ENCODE peak calls at places on chromosomes 6 and 20, in five cellular contexts. F is brain microvascular endothelial cell, X is coronary artery, Y is stomach, B is AG04449. W is an unnamed sample.

GRCh38 chr20:54680872-54681297 is 205.5 kb downstream of the DOK5 start:
- DNase-seq in F (peak), X (no peak), Y (no peak), B (no peak), W (no peak)

GRCh38 chr6:24125980-24126379 is at the start of gene NRSN1:
- DNase-seq in F (no peak), X (no peak), Y (no peak), B (no peak), W (no peak)

GRCh38 chr20:10469599-10469998 is 34.5 kb downstream of the SLX4IP start:
- DNase-seq in F (peak), X (peak), Y (no peak), B (peak), W (peak)

GRCh38 chr20:52075400-52075799 is 116.2 kb downstream of the ZFP64 start:
- DNase-seq in F (no peak), X (no peak), Y (no peak), B (no peak), W (no peak)

GRCh38 chr6:84052204-84052882 is 18.8 kb downstream of the MRAP2 start:
- DNase-seq in F (peak), X (peak), Y (no peak), B (no peak), W (no peak)

GRCh38 chr6:100322886-100323285 is 141.8 kb downstream of the SIM1 start:
- DNase-seq in F (no peak), X (no peak), Y (no peak), B (no peak), W (no peak)

GRCh38 chr20:38412877-38413577 is 22.1 kb downstream of the SNHG17 start:
- DNase-seq in F (no peak), X (peak), Y (no peak), B (no peak), W (no peak)

GRCh38 chr6:150297327-150298028 is 71.3 kb upstream of the IYD start:
- DNase-seq in F (peak), X (no peak), Y (no peak), B (no peak), W (no peak)

GRCh38 chr6:48764261-48764660 is 653.3 kb upstream of the PTCHD4 start:
- DNase-seq in F (no peak), X (no peak), Y (no peak), B (no peak), W (no peak)

GRCh38 chr6:101830501-101831031 is 437.1 kb downstream of the GRIK2 start:
- DNase-seq in F (peak), X (no peak), Y (no peak), B (peak), W (peak)

GRCh38 chr6:82955841-82956240 is 109.8 kb downstream of the UBE3D start:
- DNase-seq in F (peak), X (no peak), Y (no peak), B (peak), W (peak)

GRCh38 chr20:50292324-50293243 is 102.0 kb downstream of the CEBPB start:
- DNase-seq in F (peak), X (peak), Y (peak), B (no peak), W (peak)

GRCh38 chr20:43761396-43762340 is 34.9 kb upstream of the GTSF1L start:
- DNase-seq in F (no peak), X (no peak), Y (no peak), B (no peak), W (no peak)

GRCh38 chr20:38123021-38123587 is 42.0 kb downstream of the TGM2 start:
- DNase-seq in F (no peak), X (peak), Y (peak), B (no peak), W (no peak)

GRCh38 chr6:1631251-1631650 is 21.5 kb downstream of the FOXC1 start:
- DNase-seq in F (no peak), X (no peak), Y (no peak), B (no peak), W (no peak)

GRCh38 chr6:45420083-45420908 is 42.6 kb upstream of the SUPT3H start:
- DNase-seq in F (peak), X (no peak), Y (no peak), B (no peak), W (no peak)

GRCh38 chr20:35871311-35871771 is 83.0 kb downstream of the SCAND1 start:
- DNase-seq in F (peak), X (no peak), Y (peak), B (no peak), W (no peak)

GRCh38 chr6:37354526-37355384 is 972 bp downstream of the RNF8 start:
- DNase-seq in F (no peak), X (no peak), Y (peak), B (no peak), W (no peak)

GRCh38 chr6:149823013-149823412 is 41.1 kb downstream of the LRP11 start:
- DNase-seq in F (no peak), X (no peak), Y (no peak), B (no peak), W (no peak)

GRCh38 chr20:18237682-18238081 is 50.6 kb upstream of the ZNF133 start:
- DNase-seq in F (no peak), X (no peak), Y (no peak), B (no peak), W (no peak)

GRCh38 chr6:116397960-116398359 is 27.2 kb downstream of the DSE start:
- DNase-seq in F (no peak), X (no peak), Y (no peak), B (no peak), W (peak)

GRCh38 chr20:57282691-57283361 is 16.4 kb upstream of the BMP7 start:
- DNase-seq in F (no peak), X (no peak), Y (no peak), B (no peak), W (no peak)

GRCh38 chr6:168113226-168113625 is 34.2 kb upstream of the FRMD1 start:
- DNase-seq in F (no peak), X (no peak), Y (no peak), B (no peak), W (no peak)

GRCh38 chr6:143731789-143732188 is 54.0 kb downstream of the PHACTR2 start:
- DNase-seq in F (no peak), X (no peak), Y (no peak), B (no peak), W (no peak)

GRCh38 chr6:29943053-29943966 is 978 bp downstream of the HLA-A start:
- DNase-seq in F (no peak), X (no peak), Y (no peak), B (no peak), W (no peak)

GRCh38 chr6:27825025-27825823 is 87.0 kb downstream of the OR2B2 start:
- DNase-seq in F (no peak), X (no peak), Y (no peak), B (no peak), W (no peak)

GRCh38 chr6:10521104-10521808 is at the start of gene GCNT2:
- DNase-seq in F (peak), X (no peak), Y (peak), B (no peak), W (no peak)

GRCh38 chr6:164085086-164085485 is 670.6 kb downstream of the QKI start:
- DNase-seq in F (no peak), X (no peak), Y (no peak), B (no peak), W (no peak)
- H3K4me3 ChIP-seq in F (no peak), X (peak), Y (no peak), B (no peak), W (no peak)

DNA sequence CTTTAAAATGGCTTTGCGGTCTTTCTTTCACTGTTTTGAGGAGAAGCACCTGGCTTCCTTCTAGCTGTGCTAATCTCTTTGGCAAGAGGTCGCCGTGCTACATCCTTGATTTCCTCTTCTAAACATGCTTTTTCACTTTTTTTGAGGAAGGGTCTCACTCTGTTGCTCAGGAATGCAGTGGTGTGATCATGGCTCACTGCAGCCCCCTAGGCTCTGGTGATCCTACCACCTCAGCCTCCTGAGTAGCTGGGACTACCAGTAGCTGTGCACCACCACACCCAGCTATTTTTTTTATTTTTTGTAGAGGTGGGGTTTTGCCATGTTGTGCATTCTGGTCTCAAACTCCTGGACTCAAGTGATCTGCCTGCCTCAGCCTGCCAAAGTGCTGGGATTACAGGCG is 40.5 kb downstream of the RSPH3 start:
- DNase-seq in F (no peak), X (no peak), Y (no peak), B (no peak), W (no peak)
- TF ChIP-seq CTCF in F (no peak), X (no peak), Y (no peak), B (no peak), W (no peak)

GRCh38 chr20:63733579-63734081 is 2.8 kb upstream of the LIME1 start:
- DNase-seq in F (no peak), X (no peak), Y (no peak), B (no peak), W (no peak)

GRCh38 chr20:63734111-63734945 is 2.1 kb upstream of the LIME1 start:
- DNase-seq in F (no peak), X (no peak), Y (no peak), B (no peak), W (no peak)

GRCh38 chr20:63732118-63733095 is 4.1 kb upstream of the LIME1 start:
- DNase-seq in F (no peak), X (no peak), Y (no peak), B (no peak), W (no peak)

GRCh38 chr20:63733117-63733516 is 3.3 kb upstream of the LIME1 start:
- DNase-seq in F (no peak), X (no peak), Y (no peak), B (no peak), W (no peak)

GRCh38 chr20:63731410-63731809 is 5.1 kb upstream of the LIME1 start:
- DNase-seq in F (no peak), X (no peak), Y (no peak), B (no peak), W (no peak)
- H3K4me3 ChIP-seq in F (no peak), X (no peak), Y (no peak), B (no peak), W (no peak)

DNA sequence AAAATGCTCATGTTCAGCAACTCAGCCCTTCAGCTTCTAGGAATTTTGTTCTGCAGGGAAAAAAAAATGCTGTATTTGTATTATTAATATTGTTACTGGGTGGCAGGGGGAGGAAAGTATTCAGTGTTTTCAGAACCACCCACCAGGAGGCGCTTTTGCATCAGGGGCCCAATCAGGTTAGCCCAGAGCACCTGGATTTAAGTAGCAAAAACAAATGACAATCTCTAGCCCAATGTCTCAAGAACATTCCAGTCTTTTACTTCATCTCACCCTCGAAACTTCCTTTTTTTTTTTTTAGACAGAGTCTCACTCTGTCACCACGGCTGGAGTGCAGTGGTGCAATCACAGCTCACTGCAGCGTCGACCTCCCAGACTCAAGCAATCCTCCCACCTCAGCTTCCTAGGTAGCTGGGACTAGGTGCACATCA is 635 bp upstream of the C20orf203 start:
- DNase-seq in F (peak), X (no peak), Y (peak), B (no peak), W (no peak)
- TF ChIP-seq CTCF in F (peak), X (no peak), Y (no peak), B (peak), W (peak)

DNA sequence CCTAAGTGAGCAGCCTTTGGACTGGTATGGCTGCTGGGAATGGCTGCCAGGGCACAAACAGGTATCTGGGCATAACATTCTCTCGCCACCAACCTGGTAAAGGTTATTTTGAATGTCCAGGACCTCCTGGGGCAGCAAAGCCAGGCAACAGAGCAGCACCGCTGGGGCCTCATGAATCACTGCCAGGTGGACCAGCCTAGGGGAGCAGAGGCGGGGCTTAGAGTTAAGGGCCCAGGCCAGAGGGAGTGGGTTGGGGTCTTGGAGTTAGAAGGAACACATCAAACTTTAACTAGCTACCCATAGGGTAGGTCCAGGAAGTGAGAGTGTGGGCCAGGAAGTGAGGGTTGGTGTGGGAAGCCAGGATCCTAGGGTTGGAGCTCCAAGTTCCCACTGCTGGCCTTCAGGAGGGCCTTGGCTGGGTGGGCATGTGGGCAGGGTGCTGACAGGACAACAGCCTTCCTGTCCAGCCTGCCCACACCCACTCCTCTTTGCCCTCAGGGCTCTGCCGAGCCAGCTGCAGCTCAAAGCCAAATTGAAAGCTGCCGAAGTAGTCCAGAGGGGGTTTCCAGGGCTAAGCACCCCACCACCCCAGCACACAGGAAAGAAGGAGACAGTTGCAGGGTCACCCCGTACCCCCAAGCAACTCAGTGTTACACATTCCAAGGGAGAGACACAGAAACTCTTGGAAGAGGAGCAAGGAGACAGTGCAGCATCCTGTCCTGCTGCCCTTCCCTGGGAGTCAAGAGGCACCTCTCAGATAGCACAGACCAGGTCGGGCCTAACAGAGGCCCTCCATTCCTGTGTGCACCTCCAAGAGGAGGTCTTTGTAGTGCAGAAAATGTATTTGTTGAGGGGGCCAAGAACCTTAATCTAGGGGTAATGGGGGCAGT is 2.6 kb downstream of the NFKBIE start:
- DNase-seq in F (no peak), X (no peak), Y (no peak), B (no peak), W (no peak)
- H3K4me3 ChIP-seq in F (peak), X (peak), Y (peak), B (peak), W (peak)

GRCh38 chr6:32194388-32194787 is 1.9 kb upstream of the GPSM3 start:
- DNase-seq in F (no peak), X (no peak), Y (no peak), B (no peak), W (no peak)
- TF ChIP-seq CTCF in F (no peak), X (no peak), Y (no peak), B (no peak), W (no peak)

GRCh38 chr20:60469829-60470228 is 511.6 kb downstream of the CDH26 start:
- DNase-seq in F (no peak), X (no peak), Y (no peak), B (no peak), W (no peak)

GRCh38 chr20:60477958-60478357 is 519.7 kb downstream of the CDH26 start:
- DNase-seq in F (no peak), X (no peak), Y (no peak), B (no peak), W (no peak)

GRCh38 chr20:60470366-60470765 is 512.1 kb downstream of the CDH26 start:
- DNase-seq in F (no peak), X (no peak), Y (no peak), B (no peak), W (no peak)

GRCh38 chr20:60474385-60474910 is 516.2 kb downstream of the CDH26 start:
- DNase-seq in F (no peak), X (no peak), Y (no peak), B (no peak), W (no peak)

DNA sequence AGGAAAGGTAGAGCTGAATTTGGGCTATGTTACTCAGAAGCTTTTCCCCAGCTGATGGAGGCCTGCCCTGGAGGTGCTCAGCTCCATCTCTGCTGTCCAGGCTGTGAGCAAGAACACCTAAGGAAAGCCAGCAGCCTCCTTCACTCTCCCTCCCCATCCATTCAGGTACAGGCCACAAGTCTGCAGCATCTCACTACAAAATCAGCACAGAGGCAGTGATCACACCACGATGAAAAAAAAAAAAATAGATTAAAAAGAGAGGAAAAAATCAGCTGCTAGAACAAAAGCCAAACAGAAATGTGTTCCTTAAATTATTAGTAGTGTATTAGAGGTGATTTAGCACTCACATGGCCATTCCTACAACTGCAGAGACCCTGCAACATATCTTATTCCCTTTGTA is 515.0 kb downstream of the CDH26 start:
- DNase-seq in F (no peak), X (no peak), Y (no peak), B (no peak), W (no peak)
- H3K4me3 ChIP-seq in F (no peak), X (no peak), Y (no peak), B (no peak), W (no peak)

GRCh38 chr6:89269981-89270380 is 45.1 kb downstream of the GABRR2 start:
- DNase-seq in F (no peak), X (peak), Y (no peak), B (no peak), W (no peak)

GRCh38 chr6:89267918-89268317 is 47.2 kb downstream of the GABRR2 start:
- DNase-seq in F (no peak), X (peak), Y (no peak), B (no peak), W (no peak)

GRCh38 chr6:89272611-89273010 is 42.5 kb downstream of the GABRR2 start:
- DNase-seq in F (no peak), X (peak), Y (no peak), B (no peak), W (no peak)

GRCh38 chr6:89270951-89271721 is 44.0 kb downstream of the GABRR2 start:
- DNase-seq in F (no peak), X (peak), Y (no peak), B (no peak), W (no peak)

DNA sequence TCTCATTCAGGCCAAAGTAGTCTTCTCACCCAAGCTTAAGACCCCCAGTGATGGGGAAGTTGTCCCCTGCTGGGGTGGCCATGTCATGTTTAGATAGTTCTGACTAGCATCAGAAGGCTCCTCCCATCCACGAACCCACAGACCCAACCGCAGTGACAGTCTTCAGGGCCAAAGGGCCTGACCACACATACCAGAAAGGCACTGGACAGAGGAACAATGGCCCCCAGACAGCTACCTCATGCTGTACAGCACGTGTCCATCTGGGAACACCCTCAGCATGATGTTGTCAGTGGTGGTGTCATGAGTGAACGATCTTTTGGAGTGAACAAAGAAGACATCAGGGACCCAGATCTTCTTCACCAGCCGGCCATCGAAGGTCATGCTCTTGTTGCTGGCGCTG is 46.3 kb downstream of the GABRR2 start:
- DNase-seq in F (peak), X (peak), Y (no peak), B (no peak), W (no peak)
- TF ChIP-seq CTCF in F (no peak), X (no peak), Y (no peak), B (no peak), W (no peak)

DNA sequence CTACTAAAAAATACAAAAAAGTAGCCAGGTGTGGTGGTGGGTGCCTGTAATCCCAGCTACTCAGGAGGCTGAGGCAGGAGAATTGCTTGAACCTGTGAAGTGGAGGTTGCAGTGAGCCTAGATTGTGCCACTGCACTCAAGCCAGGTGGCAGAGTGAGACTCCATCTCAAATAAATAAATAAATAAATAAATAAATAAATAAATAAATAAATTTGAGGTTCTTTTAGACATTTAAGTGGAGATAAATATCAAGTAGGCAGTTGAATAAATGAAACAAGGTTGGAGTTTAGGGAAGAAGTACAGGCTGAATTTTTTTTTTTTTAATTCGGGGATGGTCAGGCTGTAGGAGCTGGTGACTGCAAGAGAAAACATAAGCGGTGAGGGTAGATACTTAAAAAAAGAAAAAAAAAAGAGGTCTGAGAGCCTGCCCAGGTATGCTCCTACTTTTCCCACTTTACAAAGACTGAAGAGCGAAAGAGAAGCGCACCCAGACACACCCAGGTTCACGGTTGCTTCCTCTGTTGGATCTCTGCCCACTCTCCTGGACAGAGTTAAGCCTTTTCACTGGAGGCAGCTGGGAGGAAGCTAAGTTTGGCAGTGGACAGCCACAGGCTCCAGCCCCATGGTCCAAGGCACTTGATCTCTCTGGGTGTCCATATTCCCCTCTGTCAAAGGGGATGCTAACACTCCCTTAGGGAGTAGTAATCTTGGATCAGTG is 100.9 kb upstream of the PRDM1 start:
- DNase-seq in F (no peak), X (no peak), Y (no peak), B (no peak), W (no peak)
- H3K4me3 ChIP-seq in F (no peak), X (peak), Y (peak), B (no peak), W (no peak)

GRCh38 chr6:127100510-127101140 is 17.8 kb upstream of the RSPO3 start:
- DNase-seq in F (no peak), X (no peak), Y (no peak), B (no peak), W (no peak)
- TF ChIP-seq CTCF in F (peak), X (no peak), Y (no peak), B (peak), W (peak)

W was measured in BJ.